ENCODE peak calls at places on chromosomes 3 and 15, in nine cellular contexts. J is effector CD4-positive, alpha-beta T cell; V is D341Med; B is lower lobe of right lung; E is NCI-H1417; R is endodermal cell; U is stimulated activated CD8-positive, alpha-beta memory T cell treated with anti-CD3 and anti-CD28 coated beads, Interleukin-2, amount 100 ng/mL, for 1 hour; Y is mucosa of descending colon; W is fibroblast of lung. L is an unnamed sample.

GRCh38 chr3:27721717-27722564 is at the start of gene EOMES:
- DNase-seq in Y (peak; percentile 69), W (peak; percentile 46), E (peak; percentile 84), B (peak; percentile 52), J (peak; percentile 62), U (peak; percentile 52), V (peak; percentile 81), R (peak; percentile 89), L (peak; percentile 83)

GRCh38 chr3:188635258-188636038 is 481.5 kb downstream of the LPP start:
- DNase-seq in R (no peak), Y (no peak), W (peak; percentile 75), U (no peak), V (no peak), B (no peak), E (no peak), J (no peak), L (no peak)

GRCh38 chr3:18438586-18438985 is 13.4 kb upstream of the SATB1 start:
- DNase-seq in R (no peak), V (no peak), J (peak; percentile 43), U (no peak), E (no peak), Y (peak; percentile 55), B (no peak), W (no peak), L (no peak)

GRCh38 chr15:35932541-35932940 is 386.6 kb upstream of the DPH6 start:
- DNase-seq in V (no peak), J (no peak), R (peak; percentile 56), B (no peak), U (no peak), W (no peak), E (no peak), Y (no peak), L (no peak)

GRCh38 chr3:33202581-33203457 is 15.8 kb downstream of the SUSD5 start:
- DNase-seq in Y (no peak), E (no peak), B (peak; percentile 60), W (no peak), R (no peak), J (no peak), U (no peak), V (no peak), L (no peak)

GRCh38 chr3:40187945-40188344 is 121.6 kb upstream of the EIF1B start:
- DNase-seq in W (no peak), J (no peak), U (no peak), E (no peak), B (no peak), R (peak; percentile 33), V (no peak), Y (no peak), L (no peak)

GRCh38 chr15:63979227-63979793 is 67.0 kb downstream of the DAPK2 start:
- DNase-seq in V (no peak), E (no peak), R (peak; percentile 38), W (no peak), Y (no peak), J (no peak), U (no peak), B (no peak), L (no peak)

GRCh38 chr15:32844118-32844711 is 126.4 kb downstream of the GREM1 start:
- DNase-seq in V (peak; percentile 47), R (no peak), U (no peak), E (peak; percentile 17), Y (no peak), J (no peak), W (peak; percentile 78), B (no peak), L (no peak)

GRCh38 chr3:58566398-58567250 is 10.6 kb downstream of the FAM107A start:
- DNase-seq in W (no peak), J (no peak), U (no peak), Y (no peak), V (peak; percentile 15), E (no peak), R (no peak), B (no peak), L (peak; percentile 56)

GRCh38 chr3:78870484-78870883 is 897.3 kb downstream of the ROBO1 start:
- DNase-seq in J (no peak), V (no peak), U (no peak), Y (no peak), R (no peak), W (no peak), B (no peak), E (no peak), L (no peak)

GRCh38 chr3:57221883-57222282 is 5.6 kb upstream of the APPL1 start:
- DNase-seq in Y (no peak), E (no peak), W (peak; percentile 61), V (peak; percentile 34), J (no peak), R (no peak), U (no peak), B (no peak), L (no peak)

GRCh38 chr15:66948294-66948693 is 117.1 kb upstream of the SMAD3 start:
- DNase-seq in R (no peak), V (no peak), B (no peak), Y (no peak), J (no peak), U (no peak), W (peak; percentile 63), E (no peak), L (no peak)

GRCh38 chr3:81435050-81435449 is 326.4 kb downstream of the GBE1 start:
- DNase-seq in E (no peak), J (no peak), B (no peak), U (no peak), R (no peak), V (no peak), Y (no peak), W (no peak), L (no peak)

GRCh38 chr15:62601779-62602540 is 436.9 kb upstream of the C2CD4B start:
- DNase-seq in E (no peak), Y (no peak), U (no peak), R (no peak), B (no peak), V (no peak), W (peak; percentile 50), J (no peak), L (no peak)

GRCh38 chr3:71926690-71927089 is 141.7 kb upstream of the PROK2 start:
- DNase-seq in W (no peak), E (no peak), U (no peak), J (no peak), B (no peak), Y (no peak), V (no peak), R (peak; percentile 77), L (no peak)

GRCh38 chr3:4666078-4666477 is 172.9 kb downstream of the ITPR1 start:
- DNase-seq in Y (no peak), B (no peak), U (no peak), R (no peak), E (no peak), J (no peak), W (no peak), V (no peak), L (no peak)

GRCh38 chr15:68412218-68412617 is 19.7 kb downstream of the ITGA11 start:
- DNase-seq in W (no peak), E (no peak), J (no peak), R (peak; percentile 22), V (no peak), B (no peak), Y (no peak), U (no peak), L (peak; percentile 78)

GRCh38 chr15:101153801-101154656 is 97.8 kb downstream of the CHSY1 start:
- DNase-seq in B (peak; percentile 27), W (no peak), E (no peak), R (peak; percentile 34), U (no peak), V (no peak), Y (peak; percentile 29), J (no peak), L (no peak)

L was measured in posterior vena cava.